ENCODE peak calls at places on chromosome 1, in six cellular contexts. W, N, Y, A, U and H are unnamed samples.

GRCh38 chr1:17093822-17094393 is 25.3 kb downstream of the PADI2 start:
- DNase-seq in W (no peak), N (no peak), Y (no peak), A (no peak), U (no peak), H (no peak)

GRCh38 chr1:199041173-199041914 is 402.5 kb downstream of the PTPRC start:
- DNase-seq in W (no peak), N (no peak), Y (no peak), A (peak), U (peak), H (no peak)

GRCh38 chr1:240242601-240243144 is 151.0 kb downstream of the FMN2 start:
- DNase-seq in W (no peak), N (no peak), Y (peak), A (no peak), U (no peak), H (no peak)

GRCh38 chr1:241356187-241356518 is 852 bp downstream of the RGS7 start:
- DNase-seq in W (no peak), N (no peak), Y (peak), A (no peak), U (no peak), H (peak)

GRCh38 chr1:39272027-39272790 is 67.7 kb downstream of the MACF1 start:
- DNase-seq in W (no peak), N (peak), Y (no peak), A (peak), U (no peak), H (no peak)

GRCh38 chr1:203342192-203342940 is 8.6 kb downstream of the FMOD start:
- DNase-seq in W (peak), N (peak), Y (peak), A (no peak), U (peak), H (peak)

GRCh38 chr1:222777977-222778376 is 36.9 kb upstream of the DISP1 start:
- DNase-seq in W (no peak), N (no peak), Y (no peak), A (no peak), U (no peak), H (no peak)

GRCh38 chr1:174105086-174105485 is 54.2 kb upstream of the RABGAP1L start:
- DNase-seq in W (no peak), N (no peak), Y (no peak), A (no peak), U (no peak), H (no peak)

GRCh38 chr1:19710825-19711611 is 46.3 kb downstream of the HTR6 start:
- DNase-seq in W (no peak), N (no peak), Y (no peak), A (peak), U (no peak), H (no peak)

GRCh38 chr1:183180634-183181056 is 5.4 kb upstream of the LAMC2 start:
- DNase-seq in W (no peak), N (no peak), Y (peak), A (peak), U (no peak), H (peak)

GRCh38 chr1:211198111-211198510 is 61.1 kb upstream of the RCOR3 start:
- DNase-seq in W (no peak), N (no peak), Y (no peak), A (no peak), U (no peak), H (no peak)

GRCh38 chr1:62286778-62287224 is 32.4 kb downstream of the KANK4 start:
- DNase-seq in W (no peak), N (no peak), Y (no peak), A (no peak), U (no peak), H (peak)

GRCh38 chr1:44924835-44925464 is 61.4 kb downstream of the EIF2B3 start:
- DNase-seq in W (peak), N (no peak), Y (no peak), A (no peak), U (peak), H (peak)

GRCh38 chr1:55147504-55147903 is 67.7 kb downstream of the USP24 start:
- DNase-seq in W (no peak), N (no peak), Y (no peak), A (no peak), U (no peak), H (no peak)

GRCh38 chr1:55233149-55233777 is 18.1 kb upstream of the USP24 start:
- DNase-seq in W (no peak), N (no peak), Y (no peak), A (no peak), U (no peak), H (no peak)

GRCh38 chr1:18581420-18581880 is 49.2 kb upstream of the PAX7 start:
- DNase-seq in W (no peak), N (peak), Y (peak), A (no peak), U (peak), H (peak)

GRCh38 chr1:147748687-147749350 is 11.6 kb downstream of the GJA5 start:
- DNase-seq in W (no peak), N (no peak), Y (no peak), A (no peak), U (no peak), H (no peak)

GRCh38 chr1:29282135-29282923 is 46.0 kb downstream of the PTPRU start:
- DNase-seq in W (no peak), N (no peak), Y (no peak), A (no peak), U (no peak), H (no peak)

GRCh38 chr1:160404094-160404493 is 3.7 kb downstream of the VANGL2 start:
- DNase-seq in W (no peak), N (no peak), Y (no peak), A (no peak), U (no peak), H (no peak)

GRCh38 chr1:198636391-198636790 is 2.4 kb upstream of the PTPRC start:
- DNase-seq in W (no peak), N (no peak), Y (no peak), A (no peak), U (no peak), H (no peak)

GRCh38 chr1:203103201-203103600 is 17.4 kb upstream of the MYOG start:
- DNase-seq in W (no peak), N (no peak), Y (no peak), A (no peak), U (no peak), H (no peak)

GRCh38 chr1:64223329-64224151 is 20.1 kb downstream of the UBE2U start:
- DNase-seq in W (no peak), N (no peak), Y (no peak), A (peak), U (no peak), H (no peak)

GRCh38 chr1:107649023-107649422 is 316.0 kb downstream of the VAV3 start:
- DNase-seq in W (no peak), N (no peak), Y (no peak), A (no peak), U (no peak), H (no peak)

GRCh38 chr1:244778356-244778755 is 57.1 kb upstream of the COX20 start:
- DNase-seq in W (peak), N (no peak), Y (no peak), A (no peak), U (no peak), H (no peak)

GRCh38 chr1:145962157-145963102 is 1.9 kb downstream of the ANKRD34A start:
- DNase-seq in W (no peak), N (peak), Y (peak), A (no peak), U (no peak), H (peak)

GRCh38 chr1:59384443-59384842 is 87.5 kb downstream of the FGGY start:
- DNase-seq in W (no peak), N (no peak), Y (no peak), A (no peak), U (no peak), H (no peak)

GRCh38 chr1:5238351-5239123 is 584.1 kb downstream of the AJAP1 start:
- DNase-seq in W (no peak), N (no peak), Y (peak), A (no peak), U (no peak), H (no peak)

GRCh38 chr1:117656202-117656641 is 50.4 kb downstream of the TENT5C start:
- DNase-seq in W (no peak), N (no peak), Y (no peak), A (peak), U (peak), H (no peak)
- TF ChIP-seq POLR2AphosphoS5 in W (no peak), N (no peak), Y (no peak), A (no peak), U (no peak), H (no peak)

GRCh38 chr1:95339377-95339776 is 105.4 kb downstream of the RWDD3 start:
- DNase-seq in W (no peak), N (no peak), Y (no peak), A (no peak), U (no peak), H (no peak)
- H3K4me3 ChIP-seq in W (no peak), N (no peak), Y (no peak), A (no peak), U (no peak), H (no peak)

GRCh38 chr1:168636642-168637111 is 60.3 kb downstream of the XCL1 start:
- DNase-seq in W (no peak), N (no peak), Y (no peak), A (no peak), U (no peak), H (no peak)

GRCh38 chr1:168636200-168636599 is 59.8 kb downstream of the XCL1 start:
- DNase-seq in W (no peak), N (no peak), Y (no peak), A (no peak), U (no peak), H (no peak)

GRCh38 chr1:168635129-168635528 is 58.7 kb downstream of the XCL1 start:
- DNase-seq in W (no peak), N (no peak), Y (no peak), A (no peak), U (no peak), H (no peak)

GRCh38 chr1:168638884-168639283 is 62.5 kb downstream of the XCL1 start:
- DNase-seq in W (no peak), N (no peak), Y (no peak), A (no peak), U (no peak), H (no peak)

DNA sequence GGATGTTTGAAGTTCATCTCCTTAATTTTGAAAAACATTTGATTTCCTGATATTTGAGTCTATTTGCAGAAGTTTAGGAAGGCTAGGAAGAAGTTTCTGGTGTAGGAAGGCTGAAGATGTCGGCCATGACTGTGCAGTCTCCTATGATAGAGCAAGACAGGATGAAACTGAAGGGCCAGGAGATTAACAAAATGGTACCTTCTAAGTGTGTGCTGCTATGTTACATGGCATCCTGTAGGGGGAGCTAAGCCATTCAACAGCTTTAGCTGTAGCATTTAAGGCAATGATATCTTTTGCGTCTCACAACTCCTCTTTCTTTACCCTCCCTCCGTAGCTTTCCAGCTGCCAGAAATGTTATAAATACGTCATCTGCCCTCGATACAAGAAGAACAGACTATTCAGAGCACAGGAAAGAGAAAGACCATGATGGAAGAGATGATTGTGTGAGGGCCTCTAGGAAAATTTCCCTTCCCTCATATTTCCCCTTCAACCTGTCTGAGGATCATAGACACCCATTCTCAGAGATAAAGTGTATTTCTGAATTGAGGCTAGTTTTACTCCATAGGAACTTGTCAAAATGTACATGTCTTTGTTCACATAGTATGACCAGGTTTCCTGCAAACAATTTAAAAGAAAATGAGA is 61.1 kb downstream of the XCL1 start:
- DNase-seq in W (peak), N (peak), Y (peak), A (no peak), U (peak), H (peak)
- TF ChIP-seq REST in W (no peak), N (no peak), Y (no peak), A (no peak), U (no peak), H (no peak)

GRCh38 chr1:13700521-13701273 is 709 bp downstream of the PRDM2 start:
- DNase-seq in W (no peak), N (no peak), Y (no peak), A (no peak), U (peak), H (peak)
- TF ChIP-seq POLR2AphosphoS5 in W (no peak), N (no peak), Y (no peak), A (peak), U (no peak), H (no peak)

DNA sequence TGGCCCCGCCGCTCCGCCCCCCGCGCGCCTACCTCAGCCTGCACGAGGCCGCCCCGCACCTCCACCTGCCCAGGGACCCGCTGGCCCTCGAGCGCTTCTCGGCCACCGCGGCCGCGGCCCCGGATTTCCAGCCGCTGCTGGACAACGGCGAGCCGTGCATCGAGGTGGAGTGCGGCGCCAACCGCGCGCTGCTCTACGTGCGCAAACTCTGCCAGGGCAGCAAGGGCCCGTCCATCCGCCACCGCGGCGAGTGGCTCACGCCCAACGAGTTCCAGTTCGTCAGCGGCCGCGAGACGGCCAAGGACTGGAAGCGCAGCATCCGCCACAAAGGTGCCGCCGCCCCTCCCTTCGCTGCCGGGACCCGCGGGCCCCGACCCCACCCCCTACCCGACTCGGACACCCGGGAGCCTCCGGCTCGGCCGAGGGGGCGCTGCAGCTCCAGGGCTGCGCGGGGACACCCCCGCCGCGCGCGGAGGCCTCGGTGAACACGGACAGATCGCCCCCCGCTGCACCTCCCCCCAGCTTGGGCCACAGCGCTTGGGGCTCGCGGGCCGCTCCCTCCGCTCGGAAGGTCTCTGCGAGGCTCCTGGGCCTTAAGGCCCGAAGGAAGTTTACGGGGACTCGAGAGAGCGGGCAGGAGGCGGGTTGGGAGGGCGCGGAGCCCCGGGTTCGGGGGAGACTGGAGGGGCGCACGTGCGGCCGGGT is 1.0 kb downstream of the SAMD11 start:
- DNase-seq in W (no peak), N (peak), Y (peak), A (no peak), U (peak), H (peak)
- H3K4me3 ChIP-seq in W (peak), N (peak), Y (peak), A (no peak), U (peak), H (peak)

DNA sequence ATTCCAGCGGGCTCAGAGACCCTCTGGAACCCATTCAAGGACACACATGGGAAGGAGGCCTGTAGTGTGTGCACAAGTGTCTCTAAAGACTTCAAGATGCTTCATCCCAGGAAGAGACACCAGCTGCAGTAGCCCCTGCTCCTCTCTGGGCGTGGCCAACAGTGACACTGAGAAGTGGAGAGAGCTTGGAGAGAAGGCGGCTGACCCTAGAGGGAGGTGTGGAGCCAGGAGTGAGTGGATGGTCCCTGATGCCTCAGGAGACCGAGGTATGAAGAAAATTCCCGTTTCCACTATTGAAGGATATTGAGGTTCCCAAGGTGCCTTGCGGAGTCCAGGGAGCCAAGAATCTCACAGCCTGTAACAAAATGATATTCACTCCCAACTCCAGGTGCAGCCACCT is 14.9 kb upstream of the TNNI1 start:
- DNase-seq in W (peak), N (peak), Y (no peak), A (no peak), U (no peak), H (peak)
- TF ChIP-seq REST in W (no peak), N (no peak), Y (no peak), A (no peak), U (no peak), H (no peak)

GRCh38 chr1:150976879-150977694 is 2.5 kb upstream of the CERS2 start:
- DNase-seq in W (peak), N (peak), Y (no peak), A (no peak), U (peak), H (peak)
- TF ChIP-seq POLR2AphosphoS5 in W (peak), N (peak), Y (peak), A (no peak), U (peak), H (peak)